ENCODE peak calls at places on chromosome 3, in ten cellular contexts. S, C, P, J, X, F, M, Y, E and L are unnamed samples.

GRCh38 chr3:195557327-195557726 is 14.2 kb upstream of the PPP1R2 start:
- DNase-seq in S (no peak), C (no peak), P (no peak), J (no peak), X (no peak), F (no peak), M (no peak), Y (no peak), E (no peak), L (no peak)

GRCh38 chr3:122265937-122266336 is 59.1 kb upstream of the CSTA start:
- DNase-seq in S (no peak), C (no peak), P (no peak), J (no peak), X (no peak), F (no peak), M (no peak), Y (no peak), E (no peak), L (no peak)

GRCh38 chr3:54122046-54122801 is at the start of gene CACNA2D3:
- DNase-seq in S (no peak), C (no peak), P (no peak), J (peak), X (no peak), F (no peak), M (peak), Y (peak), E (no peak), L (no peak)

GRCh38 chr3:188664795-188665194 is 507.0 kb upstream of the TPRG1 start:
- DNase-seq in S (no peak), C (no peak), P (no peak), J (no peak), X (no peak), F (no peak), M (peak), Y (no peak), E (no peak), L (no peak)

GRCh38 chr3:51311055-51311454 is 74.0 kb upstream of the MANF start:
- DNase-seq in S (no peak), C (peak), P (peak), J (no peak), X (no peak), F (no peak), M (peak), Y (no peak), E (peak), L (no peak)

GRCh38 chr3:27171113-27171512 is 198.1 kb downstream of the NEK10 start:
- DNase-seq in S (no peak), C (no peak), P (no peak), J (no peak), X (no peak), F (peak), M (no peak), Y (no peak), E (no peak), L (no peak)

GRCh38 chr3:56952051-56952450 is 108.4 kb upstream of the SPATA12 start:
- DNase-seq in S (no peak), C (no peak), P (no peak), J (no peak), X (no peak), F (no peak), M (no peak), Y (no peak), E (no peak), L (no peak)

GRCh38 chr3:194375473-194375872 is 5.9 kb upstream of the LRRC15 start:
- DNase-seq in S (no peak), C (no peak), P (no peak), J (no peak), X (no peak), F (no peak), M (peak), Y (no peak), E (no peak), L (no peak)

GRCh38 chr3:58487140-58487886 is 4.6 kb upstream of the KCTD6 start:
- DNase-seq in S (no peak), C (peak), P (peak), J (no peak), X (no peak), F (no peak), M (no peak), Y (peak), E (peak), L (no peak)

GRCh38 chr3:81723732-81724313 is 37.6 kb downstream of the GBE1 start:
- DNase-seq in S (no peak), C (peak), P (peak), J (no peak), X (no peak), F (no peak), M (no peak), Y (no peak), E (peak), L (no peak)

GRCh38 chr3:110436209-110436608 is 635.4 kb upstream of the NECTIN3 start:
- DNase-seq in S (no peak), C (no peak), P (no peak), J (no peak), X (no peak), F (no peak), M (no peak), Y (no peak), E (no peak), L (no peak)

GRCh38 chr3:30502742-30503073 is 103.7 kb upstream of the TGFBR2 start:
- DNase-seq in S (peak), C (peak), P (no peak), J (no peak), X (no peak), F (no peak), M (no peak), Y (no peak), E (peak), L (no peak)

GRCh38 chr3:23601020-23601822 is 204.5 kb upstream of the UBE2E1 start:
- DNase-seq in S (no peak), C (no peak), P (no peak), J (peak), X (no peak), F (no peak), M (no peak), Y (no peak), E (peak), L (no peak)

GRCh38 chr3:72960812-72961518 is 35.6 kb upstream of the PPP4R2 start:
- DNase-seq in S (no peak), C (no peak), P (peak), J (peak), X (no peak), F (no peak), M (no peak), Y (peak), E (peak), L (peak)

GRCh38 chr3:43327184-43327950 is 41.0 kb downstream of the SNRK start:
- DNase-seq in S (no peak), C (no peak), P (no peak), J (no peak), X (no peak), F (no peak), M (no peak), Y (no peak), E (no peak), L (no peak)

GRCh38 chr3:129612350-129613204 is 6.1 kb upstream of the PLXND1 start:
- DNase-seq in S (no peak), C (no peak), P (no peak), J (no peak), X (no peak), F (no peak), M (no peak), Y (no peak), E (peak), L (no peak)

GRCh38 chr3:191244242-191244867 is 45.3 kb downstream of the OSTN start:
- DNase-seq in S (no peak), C (peak), P (no peak), J (no peak), X (no peak), F (no peak), M (no peak), Y (no peak), E (peak), L (no peak)

GRCh38 chr3:73502609-73503560 is 121.9 kb downstream of the PDZRN3 start:
- DNase-seq in S (peak), C (peak), P (peak), J (peak), X (no peak), F (peak), M (peak), Y (peak), E (peak), L (peak)

GRCh38 chr3:27606537-27606936 is 115.6 kb downstream of the EOMES start:
- DNase-seq in S (no peak), C (no peak), P (peak), J (no peak), X (no peak), F (no peak), M (no peak), Y (no peak), E (peak), L (no peak)

GRCh38 chr3:30681276-30682211 is 75.1 kb downstream of the TGFBR2 start:
- DNase-seq in S (no peak), C (no peak), P (no peak), J (peak), X (no peak), F (no peak), M (no peak), Y (peak), E (peak), L (no peak)

GRCh38 chr3:142664311-142664710 is 59.5 kb upstream of the TRPC1 start:
- DNase-seq in S (no peak), C (no peak), P (no peak), J (no peak), X (no peak), F (no peak), M (no peak), Y (no peak), E (no peak), L (no peak)

GRCh38 chr3:141738636-141739363 is 702 bp downstream of the RNF7 start:
- DNase-seq in S (no peak), C (peak), P (peak), J (peak), X (no peak), F (no peak), M (peak), Y (peak), E (peak), L (no peak)

GRCh38 chr3:126142652-126143051 is 37.7 kb downstream of the ALDH1L1 start:
- DNase-seq in S (no peak), C (no peak), P (no peak), J (no peak), X (no peak), F (no peak), M (no peak), Y (peak), E (no peak), L (no peak)

DNA sequence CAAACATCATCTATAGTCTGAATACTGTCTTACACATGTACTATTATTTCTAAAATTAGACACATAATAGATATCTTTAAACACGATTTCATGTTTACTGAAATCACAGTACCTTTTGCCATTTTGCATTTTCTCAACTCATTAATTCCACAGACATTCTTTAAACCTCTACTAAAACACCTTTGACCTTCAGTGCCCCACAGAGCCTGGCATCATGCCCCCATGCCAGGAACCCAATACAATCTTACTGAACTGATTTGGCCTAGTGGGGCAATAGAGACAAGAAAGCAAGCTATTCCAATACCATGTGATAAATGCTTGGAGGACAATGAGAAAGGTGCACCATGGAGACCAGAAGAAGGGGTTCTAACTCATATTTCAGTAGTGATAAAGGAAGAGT is 19.3 kb upstream of the GUCA1C start:
- DNase-seq in S (no peak), C (no peak), P (no peak), J (no peak), X (no peak), F (no peak), M (no peak), Y (no peak), E (no peak), L (no peak)
- TF ChIP-seq CTCF in S (no peak), C (no peak), P (no peak), J (no peak), X (no peak), F (no peak), M (no peak), Y (no peak), E (no peak), L (no peak)

DNA sequence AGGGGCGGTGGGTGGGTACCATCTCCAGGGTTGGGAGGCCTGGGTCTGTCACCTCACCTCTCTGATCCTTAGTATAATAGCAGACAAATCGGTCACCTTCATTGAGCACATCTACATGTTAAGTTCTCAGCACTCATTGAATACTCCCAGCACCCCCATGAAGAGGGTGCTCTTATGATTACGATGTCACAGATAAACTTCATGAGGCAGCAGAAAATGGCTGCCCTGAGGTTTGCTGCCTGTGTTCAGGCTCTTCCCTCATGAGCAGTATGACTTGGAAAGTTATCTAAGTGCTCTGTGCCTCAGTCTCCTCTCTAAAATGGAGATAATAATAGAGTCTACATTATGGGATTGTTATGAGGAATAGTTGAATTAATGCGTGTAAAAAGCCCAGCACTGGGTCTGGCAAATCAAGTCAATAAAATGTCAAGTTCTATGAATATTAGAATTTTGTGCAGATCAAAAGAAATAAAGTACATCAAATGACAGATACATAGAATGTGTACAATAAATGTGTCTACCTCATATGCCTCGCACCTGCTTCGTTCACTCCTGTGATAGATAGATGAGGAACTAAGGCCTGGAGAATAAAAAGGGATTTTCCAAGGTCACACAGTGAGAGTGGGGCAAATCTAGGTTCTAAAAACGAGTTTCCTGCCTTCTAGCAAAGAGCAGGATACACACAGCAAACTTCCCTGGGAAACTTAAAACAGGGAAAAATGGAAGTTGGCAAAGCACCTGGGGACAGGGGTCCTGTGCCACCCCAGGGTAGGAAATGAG is 142.2 kb upstream of the MRPS22 start:
- DNase-seq in S (no peak), C (no peak), P (no peak), J (no peak), X (no peak), F (no peak), M (no peak), Y (no peak), E (no peak), L (no peak)
- H3K27ac ChIP-seq in S (no peak), C (no peak), P (no peak), J (no peak), X (no peak), F (no peak), M (no peak), Y (no peak), E (no peak), L (no peak)

GRCh38 chr3:11536132-11536935 is 107.4 kb downstream of the VGLL4 start:
- DNase-seq in S (no peak), C (no peak), P (no peak), J (no peak), X (no peak), F (no peak), M (no peak), Y (no peak), E (no peak), L (no peak)

GRCh38 chr3:11539218-11539617 is 104.5 kb downstream of the VGLL4 start:
- DNase-seq in S (no peak), C (no peak), P (no peak), J (no peak), X (no peak), F (no peak), M (peak), Y (no peak), E (no peak), L (no peak)

GRCh38 chr3:11539677-11540076 is 104.0 kb downstream of the VGLL4 start:
- DNase-seq in S (no peak), C (no peak), P (no peak), J (no peak), X (no peak), F (no peak), M (peak), Y (no peak), E (no peak), L (no peak)

GRCh38 chr3:11536936-11537612 is 106.6 kb downstream of the VGLL4 start:
- DNase-seq in S (no peak), C (no peak), P (no peak), J (no peak), X (no peak), F (no peak), M (no peak), Y (no peak), E (no peak), L (no peak)

GRCh38 chr3:11538581-11538980 is 105.1 kb downstream of the VGLL4 start:
- DNase-seq in S (no peak), C (no peak), P (no peak), J (no peak), X (no peak), F (no peak), M (no peak), Y (no peak), E (no peak), L (no peak)
- TF ChIP-seq CTCF in S (no peak), C (no peak), P (no peak), J (no peak), X (no peak), F (no peak), M (no peak), Y (no peak), E (no peak), L (no peak)

DNA sequence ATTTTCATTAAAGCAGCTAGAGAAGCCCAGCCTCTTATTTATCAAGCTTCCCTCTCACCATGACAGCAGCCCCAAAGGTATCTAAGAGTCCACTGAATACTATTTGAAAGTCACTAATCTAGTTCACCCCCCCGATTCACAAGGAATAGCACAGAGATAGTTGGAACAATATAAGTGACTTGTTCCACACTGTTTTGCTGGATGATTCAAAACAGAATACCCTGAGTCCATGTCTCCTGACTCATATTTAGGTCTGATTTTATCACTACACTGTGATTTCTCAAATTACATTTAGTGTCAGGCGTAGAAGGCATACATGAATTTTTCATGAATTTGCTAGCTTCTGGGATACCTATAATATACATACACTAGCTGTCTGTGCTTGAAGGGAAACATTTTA is 18.7 kb upstream of the EOGT start:
- DNase-seq in S (no peak), C (no peak), P (peak), J (no peak), X (no peak), F (no peak), M (no peak), Y (no peak), E (peak), L (no peak)
- H3K27ac ChIP-seq in S (no peak), C (no peak), P (peak), J (no peak), X (no peak), F (no peak), M (no peak), Y (no peak), E (no peak), L (no peak)

GRCh38 chr3:109224333-109224732 is 87.8 kb downstream of the C3orf85 start:
- DNase-seq in S (no peak), C (no peak), P (no peak), J (peak), X (no peak), F (no peak), M (peak), Y (no peak), E (no peak), L (no peak)
- TF ChIP-seq CTCF in S (no peak), C (no peak), P (peak), J (no peak), X (no peak), F (peak), M (peak), Y (no peak), E (no peak), L (no peak)

GRCh38 chr3:71528816-71529215 is 54.7 kb downstream of the FOXP1 start:
- DNase-seq in S (no peak), C (no peak), P (no peak), J (no peak), X (no peak), F (no peak), M (no peak), Y (no peak), E (no peak), L (no peak)

GRCh38 chr3:71533588-71533987 is 49.9 kb downstream of the FOXP1 start:
- DNase-seq in S (no peak), C (no peak), P (no peak), J (no peak), X (no peak), F (no peak), M (no peak), Y (no peak), E (no peak), L (no peak)

GRCh38 chr3:71536376-71536965 is 47.1 kb downstream of the FOXP1 start:
- DNase-seq in S (no peak), C (peak), P (no peak), J (no peak), X (no peak), F (no peak), M (no peak), Y (no peak), E (peak), L (no peak)

GRCh38 chr3:71532639-71533395 is 50.7 kb downstream of the FOXP1 start:
- DNase-seq in S (no peak), C (peak), P (no peak), J (no peak), X (no peak), F (no peak), M (no peak), Y (peak), E (peak), L (no peak)

DNA sequence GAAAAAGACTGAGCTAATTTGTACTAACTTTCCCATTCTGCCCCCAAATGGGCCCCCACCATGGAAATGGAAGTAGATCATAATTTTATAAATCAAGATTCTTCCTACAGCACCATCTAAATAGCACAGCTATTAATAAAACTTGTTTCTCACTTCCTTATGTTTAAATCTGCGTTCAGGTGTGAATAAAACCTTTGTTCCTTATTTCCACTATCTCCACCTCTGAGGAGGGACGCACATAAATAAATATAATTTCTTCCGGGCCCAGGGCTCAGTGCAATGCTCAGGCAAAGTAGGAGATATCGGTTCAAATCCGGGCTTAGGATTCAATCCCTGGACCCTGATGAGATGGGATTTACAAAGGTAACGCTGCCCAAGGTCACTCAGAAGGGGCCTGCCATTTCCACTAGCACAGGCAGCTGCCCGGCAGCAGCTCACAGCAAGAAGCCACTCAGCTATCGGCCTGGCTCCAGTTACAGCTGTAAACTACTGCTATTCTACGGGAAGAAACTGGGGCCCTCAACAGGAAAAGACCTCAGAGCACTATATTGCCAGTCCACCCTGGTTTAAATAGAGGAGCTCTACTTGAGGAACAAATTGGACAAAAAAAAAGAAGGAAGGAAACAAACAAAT is 52.5 kb downstream of the FOXP1 start:
- DNase-seq in S (no peak), C (no peak), P (no peak), J (no peak), X (no peak), F (no peak), M (peak), Y (no peak), E (no peak), L (no peak)
- H3K27ac ChIP-seq in S (no peak), C (peak), P (no peak), J (no peak), X (no peak), F (no peak), M (no peak), Y (no peak), E (no peak), L (peak)

DNA sequence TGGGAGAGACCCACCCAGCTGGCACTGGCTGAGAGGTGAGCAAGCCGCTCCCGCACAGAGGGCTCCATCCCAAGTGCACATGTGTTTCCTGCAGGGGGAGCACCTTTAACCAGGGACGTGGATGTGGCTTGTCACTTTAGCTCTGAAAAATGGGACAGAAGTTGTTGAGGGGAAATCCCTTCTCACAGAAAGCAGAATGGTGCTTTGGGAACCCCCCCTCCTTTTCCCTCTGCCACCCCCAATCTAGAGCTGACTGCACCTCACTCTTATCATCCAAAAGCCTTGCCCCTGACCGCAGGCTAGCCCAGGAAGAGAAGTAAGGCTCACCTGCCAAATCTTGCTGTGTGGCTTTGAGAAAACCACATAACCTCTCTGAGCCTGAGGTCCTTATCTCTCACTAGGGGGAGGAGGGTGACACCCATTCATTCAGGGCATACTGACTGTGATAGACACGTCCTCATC is 77.9 kb downstream of the RPN1 start:
- DNase-seq in S (peak), C (no peak), P (no peak), J (no peak), X (no peak), F (no peak), M (peak), Y (no peak), E (no peak), L (no peak)
- TF ChIP-seq CTCF in S (peak), C (no peak), P (peak), J (no peak), X (no peak), F (no peak), M (peak), Y (no peak), E (peak), L (no peak)